ENCODE peak calls at places on chromosomes 3 and 15, in seven cellular contexts. S is RWPE1, L is breast epithelium, V is WTC11, I is endothelial cell of umbilical vein, E is cardiac muscle cell, X is lung. Z is an unnamed sample.

GRCh38 chr3:48372862-48373435 is 930 bp downstream of the FBXW12 start:
- DNase-seq in S (no peak), L (no peak), V (no peak), I (no peak), E (peak), X (no peak), Z (no peak)

GRCh38 chr15:82709081-82709420 is 624 bp downstream of the AP3B2 start:
- DNase-seq in S (no peak), L (no peak), V (peak), I (no peak), E (no peak), X (no peak), Z (no peak)

GRCh38 chr3:69033470-69033869 is 18.7 kb downstream of the TMF1 start:
- DNase-seq in S (peak), L (no peak), V (no peak), I (peak), E (no peak), X (no peak), Z (no peak)

GRCh38 chr15:49199666-49200065 is 29.6 kb downstream of the GALK2 start:
- DNase-seq in S (no peak), L (no peak), V (no peak), I (no peak), E (no peak), X (no peak), Z (no peak)

GRCh38 chr3:119170821-119171220 is 2.6 kb upstream of the UPK1B start:
- DNase-seq in S (no peak), L (no peak), V (no peak), I (no peak), E (no peak), X (no peak), Z (no peak)

GRCh38 chr3:184176377-184177330 is 2.0 kb downstream of the AP2M1 start:
- DNase-seq in S (peak), L (no peak), V (peak), I (peak), E (peak), X (peak), Z (no peak)

GRCh38 chr3:42163622-42164244 is 72.6 kb downstream of the TRAK1 start:
- DNase-seq in S (no peak), L (no peak), V (no peak), I (no peak), E (no peak), X (no peak), Z (no peak)

GRCh38 chr3:117408811-117409210 is 699.2 kb downstream of the TUSC7 start:
- DNase-seq in S (no peak), L (no peak), V (no peak), I (no peak), E (no peak), X (no peak), Z (no peak)

GRCh38 chr15:82963356-82964341 is 11.1 kb upstream of the HOMER2 start:
- DNase-seq in S (no peak), L (no peak), V (no peak), I (no peak), E (no peak), X (no peak), Z (no peak)

GRCh38 chr3:169104541-169104940 is 559.0 kb downstream of the MECOM start:
- DNase-seq in S (peak), L (no peak), V (no peak), I (no peak), E (no peak), X (no peak), Z (no peak)

GRCh38 chr3:48637305-48637704 is 2.0 kb upstream of the SLC26A6 start:
- DNase-seq in S (no peak), L (no peak), V (no peak), I (no peak), E (peak), X (no peak), Z (no peak)

GRCh38 chr15:88899251-88899650 is 3.9 kb upstream of the HAPLN3 start:
- DNase-seq in S (no peak), L (no peak), V (no peak), I (no peak), E (no peak), X (no peak), Z (no peak)

GRCh38 chr3:126557761-126558160 is 971 bp downstream of the C3orf22 start:
- DNase-seq in S (no peak), L (no peak), V (no peak), I (no peak), E (no peak), X (no peak), Z (peak)

GRCh38 chr3:106068386-106068785 is 199.6 kb upstream of the CBLB start:
- DNase-seq in S (no peak), L (no peak), V (no peak), I (peak), E (no peak), X (no peak), Z (no peak)

GRCh38 chr3:9214599-9214998 is 34.8 kb downstream of the SRGAP3 start:
- DNase-seq in S (peak), L (no peak), V (no peak), I (no peak), E (no peak), X (no peak), Z (no peak)

GRCh38 chr15:73375755-73376305 is 7.1 kb upstream of the HCN4 start:
- DNase-seq in S (no peak), L (no peak), V (no peak), I (no peak), E (peak), X (no peak), Z (no peak)

GRCh38 chr3:186360779-186361178 is 1.3 kb downstream of the DGKG start:
- DNase-seq in S (no peak), L (no peak), V (peak), I (no peak), E (peak), X (no peak), Z (peak)

GRCh38 chr3:128278761-128279593 is 125.7 kb downstream of the EEFSEC start:
- DNase-seq in S (no peak), L (no peak), V (peak), I (peak), E (peak), X (peak), Z (peak)

GRCh38 chr3:125052671-125053303 is 3.0 kb downstream of the HEG1 start:
- DNase-seq in S (no peak), L (no peak), V (no peak), I (peak), E (no peak), X (no peak), Z (peak)

GRCh38 chr3:125053304-125053699 is 2.5 kb downstream of the HEG1 start:
- DNase-seq in S (no peak), L (no peak), V (no peak), I (no peak), E (no peak), X (no peak), Z (no peak)

GRCh38 chr3:125055165-125055912 is 458 bp downstream of the HEG1 start:
- DNase-seq in S (peak), L (no peak), V (no peak), I (no peak), E (no peak), X (no peak), Z (peak)

GRCh38 chr3:125055913-125056705 is at the start of gene HEG1:
- DNase-seq in S (peak), L (peak), V (peak), I (peak), E (peak), X (peak), Z (peak)

GRCh38 chr3:125054436-125055164 is 1.2 kb downstream of the HEG1 start:
- DNase-seq in S (peak), L (no peak), V (no peak), I (peak), E (peak), X (no peak), Z (no peak)
- TF ChIP-seq CTCF in S (no peak), L (peak), V (no peak), I (no peak), E (no peak), X (no peak), Z (no peak)

GRCh38 chr3:168060317-168060716 is 35.4 kb downstream of the GOLIM4 start:
- DNase-seq in S (no peak), L (no peak), V (no peak), I (no peak), E (no peak), X (no peak), Z (no peak)

GRCh38 chr3:168063122-168063521 is 32.6 kb downstream of the GOLIM4 start:
- DNase-seq in S (no peak), L (no peak), V (no peak), I (no peak), E (no peak), X (no peak), Z (no peak)

GRCh38 chr3:168062679-168063078 is 33.0 kb downstream of the GOLIM4 start:
- DNase-seq in S (no peak), L (no peak), V (no peak), I (no peak), E (no peak), X (no peak), Z (no peak)

GRCh38 chr3:168058482-168058881 is 37.2 kb downstream of the GOLIM4 start:
- DNase-seq in S (no peak), L (no peak), V (no peak), I (no peak), E (no peak), X (no peak), Z (no peak)

GRCh38 chr3:168061332-168061996 is 34.3 kb downstream of the GOLIM4 start:
- DNase-seq in S (no peak), L (no peak), V (no peak), I (no peak), E (no peak), X (no peak), Z (no peak)
- TF ChIP-seq CTCF in S (no peak), L (no peak), V (no peak), I (no peak), E (no peak), X (no peak), Z (no peak)

GRCh38 chr3:170712798-170713197 is 126.9 kb upstream of the SLC7A14 start:
- DNase-seq in S (no peak), L (no peak), V (no peak), I (no peak), E (no peak), X (no peak), Z (no peak)
- TF ChIP-seq CTCF in S (no peak), L (no peak), V (no peak), I (no peak), E (no peak), X (no peak), Z (no peak)

DNA sequence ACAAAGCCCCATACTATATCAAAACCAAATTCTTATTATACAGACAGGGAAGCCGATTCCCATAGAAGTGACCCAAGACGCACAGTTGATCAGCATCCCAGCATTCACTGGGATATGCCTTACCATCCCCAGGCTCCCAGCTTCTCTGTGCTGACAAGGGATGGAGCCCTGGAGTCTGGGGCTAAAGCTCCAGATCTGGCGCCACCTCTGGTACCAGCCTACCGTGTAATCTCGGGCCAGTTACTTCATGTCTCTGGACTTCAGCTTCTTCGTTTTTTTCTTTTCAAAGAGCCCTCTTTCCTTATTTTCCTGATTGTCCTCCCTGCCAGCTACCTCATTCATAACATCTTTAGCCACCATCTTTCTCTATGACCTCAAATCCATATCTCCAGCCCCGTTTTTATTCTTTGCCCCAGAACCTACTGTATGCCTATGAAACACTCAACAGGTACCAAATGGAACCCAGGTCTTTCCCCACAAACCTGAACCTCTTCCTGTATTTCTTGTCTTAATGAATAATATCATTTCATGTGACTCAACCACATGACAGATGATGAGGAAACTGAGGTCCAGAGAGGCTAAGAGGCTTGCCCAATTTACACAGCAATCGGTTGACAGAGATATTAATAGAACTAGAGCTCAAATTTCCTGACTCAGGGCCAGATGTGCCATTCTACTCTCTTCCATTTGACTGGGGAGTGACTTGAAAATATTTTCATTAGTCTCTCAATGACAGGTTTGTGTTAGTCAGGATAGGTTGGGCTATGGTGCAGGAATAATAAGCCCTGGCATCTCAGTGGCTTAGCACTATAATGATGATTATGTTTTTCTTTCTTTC is 85.4 kb upstream of the TLE3 start:
- DNase-seq in S (no peak), L (no peak), V (peak), I (no peak), E (no peak), X (no peak), Z (no peak)
- TF ChIP-seq CTCF in S (no peak), L (no peak), V (no peak), I (no peak), E (peak), X (no peak), Z (no peak)

Z was measured in glutamatergic neuron.